ENCODE peak calls at places on chromosomes 5 and 9, in five cellular contexts. W is Panc1, R is fibroblast of lung, Z is tibial artery, O is colonic mucosa. D is an unnamed sample. For H3K4me1, the result is how much of the 10 kb centered on the place peaks cover.

GRCh38 chr5:151264113-151264512 is 11.1 kb downstream of the GM2A start:
- DNase-seq in Z (no peak), W (no peak), R (peak), O (no peak), D (no peak)

GRCh38 chr9:100306283-100306682 is 46.5 kb downstream of the TEX10 start:
- DNase-seq in R (no peak), W (no peak), Z (no peak), O (no peak), D (no peak)

GRCh38 chr5:148145916-148146315 is 22.4 kb upstream of the SPINK14 start:
- DNase-seq in Z (no peak), O (peak), R (peak), W (no peak), D (no peak)

GRCh38 chr9:133855802-133856592 is 117.8 kb upstream of the SARDH start:
- DNase-seq in O (peak), R (peak), Z (peak), W (no peak), D (no peak)

GRCh38 chr9:90526386-90526785 is 116.2 kb downstream of the DIRAS2 start:
- DNase-seq in W (no peak), R (no peak), Z (no peak), O (no peak), D (no peak)

GRCh38 chr5:2805080-2805479 is 53.6 kb upstream of the IRX2 start:
- DNase-seq in R (no peak), O (no peak), W (no peak), Z (no peak), D (no peak)

GRCh38 chr5:90612930-90613329 is 54.3 kb downstream of the ADGRV1 start:
- DNase-seq in O (no peak), W (no peak), R (no peak), Z (no peak), D (no peak)

GRCh38 chr9:133787749-133788015 is 49.5 kb upstream of the SARDH start:
- DNase-seq in W (no peak), R (peak), O (peak), Z (peak), D (no peak)

GRCh38 chr9:37966443-37967271 is 62.7 kb upstream of the SLC25A51 start:
- DNase-seq in Z (no peak), W (no peak), O (peak), R (no peak), D (no peak)

GRCh38 chr5:35138232-35138631 is 90.5 kb upstream of the AGXT2 start:
- DNase-seq in O (no peak), W (no peak), R (peak), Z (no peak), D (no peak)

GRCh38 chr9:13975628-13976250 is 338.2 kb downstream of the NFIB start:
- DNase-seq in O (no peak), Z (no peak), R (no peak), W (no peak), D (no peak)

GRCh38 chr5:54969242-54969641 is 16.2 kb downstream of the ESM1 start:
- DNase-seq in W (no peak), R (no peak), O (no peak), Z (no peak), D (no peak)

GRCh38 chr5:103808464-103809106 is 246.0 kb upstream of the NUDT12 start:
- DNase-seq in Z (no peak), R (peak), O (peak), W (peak), D (no peak)

GRCh38 chr9:106860731-106861584 is 2.0 kb upstream of the ZNF462 start:
- DNase-seq in Z (no peak), R (peak), O (peak), W (no peak), D (no peak)
- H3K4me3 ChIP-seq in Z (peak), R (peak), O (peak), W (peak), D (peak)

GRCh38 chr9:78030553-78031270 is 899 bp downstream of the GNAQ start:
- DNase-seq in R (peak), W (no peak), Z (peak), O (peak), D (no peak)

GRCh38 chr9:78031826-78032598 is 401 bp upstream of the GNAQ start:
- DNase-seq in W (no peak), O (peak), Z (peak), R (peak), D (peak)

GRCh38 chr9:78028926-78029325 is 2.7 kb downstream of the GNAQ start:
- DNase-seq in Z (no peak), O (no peak), W (no peak), R (peak), D (no peak)

GRCh38 chr9:78031271-78031825 is at the start of gene GNAQ:
- DNase-seq in Z (no peak), W (no peak), O (no peak), R (peak), D (no peak)

GRCh38 chr9:78029601-78030552 is 1.7 kb downstream of the GNAQ start:
- DNase-seq in Z (peak), O (peak), W (no peak), R (peak), D (no peak)
- H3K4me1 ChIP-seq in Z (under half), O (under half), W (under half), R (under half), D (under half)

GRCh38 chr9:130861372-130862180 is 26.5 kb downstream of the ABL1 start:
- DNase-seq in R (no peak), Z (no peak), W (no peak), O (no peak), D (no peak)

GRCh38 chr9:130858734-130859705 is 24.0 kb downstream of the ABL1 start:
- DNase-seq in O (no peak), W (no peak), R (no peak), Z (no peak), D (no peak)

GRCh38 chr9:130862747-130863146 is 27.7 kb downstream of the ABL1 start:
- DNase-seq in R (no peak), W (no peak), O (no peak), Z (no peak), D (no peak)

GRCh38 chr9:130862217-130862616 is 27.2 kb downstream of the ABL1 start:
- DNase-seq in W (no peak), Z (no peak), R (no peak), O (no peak), D (no peak)

GRCh38 chr9:130860458-130861316 is 25.6 kb downstream of the ABL1 start:
- DNase-seq in O (peak), W (no peak), R (peak), Z (peak), D (peak)
- TF ChIP-seq CTCF in O (no peak), W (peak), R (peak), Z (peak), D (peak)

DNA sequence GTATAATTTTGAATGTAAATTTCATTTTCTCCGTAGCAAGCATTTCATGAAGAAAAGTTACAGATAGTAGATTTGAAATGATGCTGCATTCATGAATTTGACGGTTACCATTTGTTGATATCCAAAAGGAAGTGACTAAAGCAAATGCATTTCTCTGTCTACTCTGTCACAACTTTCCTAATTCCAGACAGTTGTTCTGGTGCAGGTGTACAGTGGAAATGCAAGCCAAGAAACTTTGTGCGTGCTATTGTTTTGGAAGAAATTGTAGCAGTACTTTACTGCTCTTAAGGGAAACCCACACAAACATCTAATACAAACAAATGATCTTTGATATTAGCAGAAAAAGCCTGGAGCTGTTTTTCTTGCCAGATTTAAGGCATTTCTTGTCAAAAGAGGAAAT is 1.9 kb downstream of the SNCAIP start:
- DNase-seq in Z (no peak), W (no peak), R (no peak), O (no peak), D (no peak)
- H3K4me3 ChIP-seq in Z (no peak), W (no peak), R (no peak), O (no peak), D (no peak)

DNA sequence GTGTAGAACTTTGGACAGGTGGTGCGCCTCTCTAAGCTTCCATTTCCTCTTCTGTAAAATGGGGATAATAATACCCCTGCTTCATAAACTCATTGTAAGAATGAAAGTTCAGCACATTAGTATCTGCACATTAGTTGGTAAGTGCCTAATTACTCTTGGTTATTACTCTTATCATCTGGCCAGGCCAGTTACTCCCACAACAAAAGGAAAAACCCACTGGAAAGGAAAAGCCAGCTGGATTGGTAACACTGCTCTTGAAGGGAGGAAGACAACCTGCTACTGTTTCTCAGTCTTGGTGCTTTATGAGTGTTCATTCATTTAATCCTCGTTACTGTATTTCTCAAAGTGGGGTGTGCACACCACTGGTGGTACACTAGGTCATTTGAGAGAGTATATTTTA is 251.4 kb downstream of the ARHGAP26 start:
- DNase-seq in O (no peak), R (no peak), W (no peak), Z (no peak), D (no peak)
- H3K4me1 ChIP-seq in O (under half), R (under half), W (under half), Z (under half), D (under half)

DNA sequence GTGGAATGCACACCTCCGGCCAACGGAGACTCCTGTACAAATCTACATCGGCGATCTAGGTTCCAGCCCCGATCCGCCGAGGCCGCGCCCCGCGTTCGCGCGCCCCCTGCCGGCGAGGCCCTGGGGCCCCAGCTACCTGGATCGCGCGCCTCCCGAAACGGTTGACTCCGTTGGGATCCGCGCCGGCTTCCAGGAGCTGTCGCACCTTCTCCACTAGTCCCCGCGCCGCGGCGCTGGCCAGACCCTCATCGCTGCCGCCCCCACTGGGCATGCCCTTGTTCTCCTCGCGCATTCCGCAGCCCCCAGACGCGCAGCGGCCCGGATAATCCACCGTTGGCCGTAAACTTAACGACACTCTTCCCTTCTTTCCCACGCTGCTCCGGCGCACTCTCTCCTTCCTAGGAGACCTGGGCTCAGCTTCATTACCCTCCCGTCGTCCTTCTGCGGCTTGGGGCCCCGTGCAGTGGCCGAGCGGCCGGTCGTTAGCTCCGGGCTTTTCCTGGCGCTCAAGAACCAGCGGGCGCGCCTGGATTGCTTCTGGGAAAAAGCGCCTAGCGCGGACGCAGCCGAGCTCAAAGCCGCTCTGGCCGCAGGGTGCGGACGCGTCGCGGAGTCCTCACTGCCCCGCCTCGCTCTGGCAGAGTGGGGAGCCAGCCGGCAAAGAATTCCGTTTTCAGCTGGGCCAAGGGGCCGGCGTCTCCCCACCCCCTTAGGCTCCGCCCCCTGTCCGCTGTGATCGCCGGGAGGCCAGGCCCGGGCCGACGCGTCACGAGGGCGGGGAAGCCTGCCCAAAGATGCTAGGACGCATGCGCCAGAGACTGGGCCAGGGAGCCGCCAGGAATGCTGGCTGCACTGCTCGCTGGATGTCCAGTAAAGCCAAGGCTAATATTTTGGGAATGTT is at the start of gene CDKN2B:
- DNase-seq in W (no peak), R (peak), O (peak), Z (peak), D (peak)
- TF ChIP-seq CTCF in W (no peak), R (peak), O (peak), Z (peak), D (peak)

GRCh38 chr9:127955294-127956015 is 17.8 kb upstream of the DPM2 start:
- DNase-seq in R (no peak), W (peak), O (peak), Z (no peak), D (no peak)
- H3K4me3 ChIP-seq in R (no peak), W (no peak), O (no peak), Z (no peak), D (no peak)